ENCODE peak calls at places on chromosomes 3 and 15, in four cellular contexts. K is upper lobe of left lung, L is GM23338, O is endothelial cell of umbilical vein. E is an unnamed sample.

GRCh38 chr3:127009531-127009930 is 26.6 kb downstream of the PLXNA1 start:
- DNase-seq in K (no peak), L (no peak), O (no peak), E (no peak)

GRCh38 chr3:61682671-61683408 is 121.5 kb downstream of the PTPRG start:
- DNase-seq in K (no peak), L (no peak), O (no peak), E (no peak)

GRCh38 chr3:50474717-50475116 is 28.7 kb downstream of the CACNA2D2 start:
- DNase-seq in K (no peak), L (no peak), O (peak), E (no peak)

GRCh38 chr3:58531956-58532355 is 5.0 kb downstream of the ACOX2 start:
- DNase-seq in K (no peak), L (peak), O (no peak), E (no peak)

GRCh38 chr3:107432013-107432515 is 54.8 kb downstream of the CCDC54 start:
- DNase-seq in K (peak), L (peak), O (no peak), E (no peak)

GRCh38 chr3:164365242-164365641 is 713.1 kb downstream of the SI start:
- DNase-seq in K (no peak), L (no peak), O (no peak), E (no peak)

GRCh38 chr3:13083898-13084297 is 10.7 kb upstream of the IQSEC1 start:
- DNase-seq in K (no peak), L (no peak), O (no peak), E (peak)

GRCh38 chr3:29683306-29683993 is 402.6 kb downstream of the RBMS3 start:
- DNase-seq in K (no peak), L (no peak), O (peak), E (no peak)

GRCh38 chr3:110789315-110789714 is 282.3 kb upstream of the NECTIN3 start:
- DNase-seq in K (no peak), L (no peak), O (no peak), E (no peak)

GRCh38 chr3:83477563-83477962 is 1481.2 kb upstream of the CADM2 start:
- DNase-seq in K (no peak), L (no peak), O (no peak), E (no peak)

GRCh38 chr3:24302382-24302781 is 192.3 kb downstream of the THRB start:
- DNase-seq in K (no peak), L (no peak), O (no peak), E (no peak)

GRCh38 chr15:51812598-51812997 is 16.9 kb upstream of the TMOD3 start:
- DNase-seq in K (no peak), L (no peak), O (no peak), E (no peak)

GRCh38 chr3:124529826-124530571 is 200.3 kb upstream of the UMPS start:
- DNase-seq in K (no peak), L (peak), O (peak), E (no peak)

GRCh38 chr3:184135911-184136260 is 728 bp downstream of the EIF2B5 start:
- DNase-seq in K (no peak), L (no peak), O (no peak), E (no peak)

GRCh38 chr3:71817262-71817661 is 32.3 kb upstream of the PROK2 start:
- DNase-seq in K (no peak), L (peak), O (no peak), E (no peak)

GRCh38 chr3:182105875-182106274 is 394.1 kb downstream of the SOX2 start:
- DNase-seq in K (no peak), L (no peak), O (no peak), E (no peak)

GRCh38 chr15:71800835-71801745 is 9.3 kb upstream of the NR2E3 start:
- DNase-seq in K (peak), L (peak), O (peak), E (peak)

GRCh38 chr3:2172561-2173171 is 74.0 kb downstream of the CNTN4 start:
- DNase-seq in K (no peak), L (no peak), O (no peak), E (no peak)

GRCh38 chr15:34837246-34838016 is 42.1 kb upstream of the ACTC1 start:
- DNase-seq in K (no peak), L (no peak), O (peak), E (no peak)

GRCh38 chr3:109731639-109732473 is 394.5 kb upstream of the DPPA4 start:
- DNase-seq in K (peak), L (peak), O (peak), E (peak)

GRCh38 chr3:139561428-139561827 is 21.9 kb upstream of the RBP1 start:
- DNase-seq in K (no peak), L (no peak), O (no peak), E (no peak)

GRCh38 chr3:156816091-156816793 is 9.9 kb upstream of the LEKR1 start:
- DNase-seq in K (no peak), L (peak), O (peak), E (no peak)

GRCh38 chr3:123140591-123140990 is 61.2 kb upstream of the SEC22A start:
- DNase-seq in K (no peak), L (no peak), O (no peak), E (no peak)

GRCh38 chr3:50671331-50671730 is 3.4 kb upstream of the DOCK3 start:
- DNase-seq in K (peak), L (no peak), O (peak), E (no peak)

GRCh38 chr3:72523409-72524172 is 324.7 kb downstream of the SHQ1 start:
- DNase-seq in K (peak), L (no peak), O (no peak), E (no peak)

GRCh38 chr3:58383476-58383875 is 50.2 kb downstream of the PDHB start:
- DNase-seq in K (no peak), L (no peak), O (no peak), E (no peak)

GRCh38 chr3:94414412-94414811 is 351.6 kb downstream of the NSUN3 start:
- DNase-seq in K (no peak), L (no peak), O (peak), E (no peak)
- TF ChIP-seq POLR2AphosphoS5 in K (no peak), L (no peak), O (no peak), E (no peak)

GRCh38 chr3:20320489-20320888 is 134.5 kb upstream of the SGO1 start:
- DNase-seq in K (peak), L (no peak), O (no peak), E (no peak)
- TF ChIP-seq POLR2AphosphoS5 in K (no peak), L (no peak), O (no peak), E (no peak)

DNA sequence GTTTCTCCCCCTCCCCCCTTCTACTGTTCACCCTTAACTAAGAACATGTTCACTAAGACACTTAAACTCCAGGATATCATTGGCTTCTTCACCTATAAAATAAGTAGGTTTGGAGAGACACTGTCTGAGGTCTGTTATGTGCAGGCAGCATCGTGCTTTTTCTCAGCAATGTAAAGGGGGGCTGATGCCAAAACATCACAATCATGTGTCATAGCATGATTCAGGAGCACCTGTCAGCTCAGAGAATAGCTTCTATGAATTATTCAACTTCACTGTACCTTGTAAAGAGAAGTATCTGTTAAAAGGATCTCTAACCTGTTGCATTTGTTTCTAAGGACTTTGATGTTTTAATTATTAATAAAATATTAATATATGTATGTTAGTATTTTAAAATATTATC is 211.4 kb upstream of the EPHA3 start:
- DNase-seq in K (no peak), L (no peak), O (no peak), E (no peak)
- TF ChIP-seq POLR2AphosphoS5 in K (no peak), L (no peak), O (no peak), E (no peak)

DNA sequence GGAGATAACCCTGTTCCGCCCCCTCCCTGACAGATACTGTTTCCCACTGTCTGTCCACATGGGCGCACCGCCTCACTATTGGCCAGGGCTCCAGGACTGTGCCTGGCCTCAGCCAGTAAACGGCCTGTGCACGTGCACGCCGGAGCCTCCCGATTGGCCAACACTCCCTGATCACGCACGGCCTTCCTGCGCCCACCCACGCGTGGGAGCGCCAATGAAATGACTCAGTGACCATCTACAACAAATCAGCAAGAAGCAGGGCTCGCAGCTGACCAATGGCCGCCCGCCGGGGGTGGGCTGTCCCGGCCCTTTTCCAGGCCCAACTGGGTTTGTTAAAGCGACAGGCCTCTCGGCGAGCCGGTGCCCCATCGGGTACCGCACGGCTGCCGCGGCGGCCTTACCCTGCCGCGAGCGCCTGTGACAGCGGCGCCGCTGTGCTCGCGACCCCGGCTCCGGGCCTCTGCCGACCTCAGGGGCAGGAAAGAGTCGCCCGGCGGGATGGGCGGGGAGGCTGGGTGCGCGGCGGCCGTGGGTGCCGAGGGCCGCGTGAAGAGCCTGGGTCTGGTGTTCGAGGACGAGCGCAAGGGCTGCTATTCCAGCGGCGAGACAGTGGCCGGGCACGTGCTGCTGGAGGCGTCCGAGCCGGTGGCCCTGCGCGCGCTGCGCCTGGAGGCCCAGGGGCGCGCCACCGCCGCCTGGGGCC is at the start of gene ARRDC4:
- DNase-seq in K (peak), L (peak), O (peak), E (peak)
- TF ChIP-seq POLR2AphosphoS5 in K (peak), L (peak), O (no peak), E (no peak)

DNA sequence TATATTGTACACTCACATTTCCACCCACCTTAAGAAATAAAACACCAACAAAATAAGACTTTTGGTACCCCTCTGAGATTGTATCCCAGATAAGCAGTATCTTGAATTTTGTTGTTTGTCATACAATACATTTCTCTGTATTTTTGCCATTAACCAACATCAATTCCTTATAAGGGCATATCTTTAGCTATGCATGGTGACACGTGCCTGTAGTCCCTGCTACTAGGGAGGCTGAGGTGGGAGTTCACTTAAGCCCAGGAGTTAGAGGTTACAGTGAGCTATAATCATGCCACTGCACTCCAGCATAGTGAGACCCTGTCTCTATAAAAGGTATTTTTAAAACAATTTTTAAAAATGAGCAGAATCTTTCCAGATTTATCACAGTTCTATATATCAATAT is 32.5 kb upstream of the STXBP5L start:
- DNase-seq in K (no peak), L (peak), O (no peak), E (no peak)
- TF ChIP-seq POLR2AphosphoS5 in K (no peak), L (no peak), O (no peak), E (no peak)

GRCh38 chr15:46589088-46589487 is 954.3 kb downstream of the SQOR start:
- DNase-seq in K (no peak), L (peak), O (no peak), E (no peak)

GRCh38 chr15:46591462-46591861 is 956.6 kb downstream of the SQOR start:
- DNase-seq in K (no peak), L (no peak), O (no peak), E (no peak)
- TF ChIP-seq POLR2AphosphoS5 in K (no peak), L (no peak), O (no peak), E (no peak)

GRCh38 chr3:106088270-106088669 is 219.5 kb upstream of the CBLB start:
- DNase-seq in K (no peak), L (no peak), O (no peak), E (no peak)
- TF ChIP-seq POLR2AphosphoS5 in K (no peak), L (no peak), O (no peak), E (no peak)

DNA sequence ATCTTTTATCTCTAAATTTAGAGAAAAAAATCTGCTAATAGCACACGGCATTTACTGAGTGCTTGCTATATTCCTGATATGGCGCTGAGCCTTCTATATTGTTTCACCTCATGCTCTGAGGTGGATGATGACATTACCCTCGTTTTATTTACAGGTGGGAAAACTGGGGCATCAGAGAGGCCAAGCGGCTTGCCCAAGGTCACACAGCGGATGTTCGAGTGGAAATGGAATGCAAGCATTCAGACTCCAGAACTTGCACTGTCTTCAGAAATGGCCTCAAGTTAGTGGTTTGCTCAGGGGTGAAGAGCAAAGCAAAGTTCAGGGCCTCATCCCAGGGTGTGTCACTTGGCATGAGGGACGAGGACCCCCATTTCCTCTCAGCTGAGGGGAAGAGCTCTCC is 17.3 kb downstream of the EHD4 start:
- DNase-seq in K (no peak), L (no peak), O (no peak), E (no peak)
- TF ChIP-seq POLR2AphosphoS5 in K (no peak), L (no peak), O (no peak), E (no peak)

GRCh38 chr3:189498995-189499704 is 132.0 kb upstream of the TP63 start:
- DNase-seq in K (no peak), L (no peak), O (no peak), E (no peak)

GRCh38 chr3:189502676-189503257 is 128.4 kb upstream of the TP63 start:
- DNase-seq in K (no peak), L (no peak), O (no peak), E (no peak)

GRCh38 chr3:189502256-189502655 is 128.9 kb upstream of the TP63 start:
- DNase-seq in K (no peak), L (no peak), O (no peak), E (no peak)

GRCh38 chr3:189500299-189500698 is 130.9 kb upstream of the TP63 start:
- DNase-seq in K (no peak), L (peak), O (no peak), E (no peak)

GRCh38 chr3:189500798-189501495 is 130.2 kb upstream of the TP63 start:
- DNase-seq in K (no peak), L (no peak), O (no peak), E (no peak)
- TF ChIP-seq POLR2AphosphoS5 in K (no peak), L (no peak), O (no peak), E (no peak)

GRCh38 chr15:67186226-67186649 is 68.2 kb downstream of the AAGAB start:
- DNase-seq in K (peak), L (no peak), O (no peak), E (no peak)

GRCh38 chr15:67183443-67184169 is 70.9 kb downstream of the AAGAB start:
- DNase-seq in K (no peak), L (no peak), O (no peak), E (no peak)

GRCh38 chr15:67185621-67186225 is 68.7 kb downstream of the AAGAB start:
- DNase-seq in K (no peak), L (no peak), O (no peak), E (no peak)

GRCh38 chr15:67184208-67184925 is 70.1 kb downstream of the AAGAB start:
- DNase-seq in K (no peak), L (no peak), O (no peak), E (no peak)

DNA sequence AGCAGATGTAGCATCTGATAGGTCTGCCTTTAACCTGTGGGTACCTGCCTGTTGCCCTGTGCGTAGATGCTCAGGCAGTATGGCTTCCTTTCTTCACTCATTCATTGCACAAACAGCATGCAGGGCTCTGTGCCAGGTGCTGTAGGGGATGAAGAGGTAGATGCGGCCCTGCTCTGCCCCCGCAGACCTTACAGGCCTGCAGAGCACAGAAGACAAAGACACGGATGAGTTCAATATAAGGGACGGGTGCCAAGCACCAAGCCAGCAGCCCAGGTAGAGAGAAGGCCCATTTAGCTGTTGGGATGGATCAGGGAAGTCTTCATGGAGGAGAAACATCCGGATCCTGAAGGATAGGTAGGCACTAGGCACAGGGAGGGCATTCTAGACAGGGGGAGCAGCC is 69.4 kb downstream of the AAGAB start:
- DNase-seq in K (no peak), L (no peak), O (no peak), E (no peak)
- TF ChIP-seq POLR2AphosphoS5 in K (no peak), L (no peak), O (no peak), E (no peak)